ENCODE peak calls at places on chromosomes 1 and 21, in seven cellular contexts. U is activated T-helper 1 cell treated with anti-CD3 and anti-CD28 coated beads, Interleukin-2, amount 50 U/mL, for 16 hours; G is EL; I is stimulated activated naive CD4-positive, alpha-beta T cell; R is myocyte; C is IMR-90; H is AG08396. O is an unnamed sample.

GRCh38 chr1:11804666-11805453 is 904 bp downstream of the MTHFR start:
- DNase-seq in U (no peak), G (peak), I (peak), R (peak), C (peak), H (no peak), O (no peak)

GRCh38 chr1:31944205-31945089 is 6.3 kb upstream of the PTP4A2 start:
- DNase-seq in U (peak), G (peak), I (peak), R (peak), C (peak), H (peak), O (no peak)

GRCh38 chr1:18452550-18452949 is 28.2 kb upstream of the KLHDC7A start:
- DNase-seq in U (no peak), G (no peak), I (peak), R (no peak), C (no peak), H (no peak), O (no peak)

GRCh38 chr1:1422465-1423244 is 1.6 kb upstream of the ANKRD65 start:
- DNase-seq in U (no peak), G (peak), I (no peak), R (no peak), C (peak), H (no peak), O (no peak)

GRCh38 chr21:46058339-46059145 is 39.4 kb upstream of the COL6A2 start:
- DNase-seq in U (no peak), G (no peak), I (no peak), R (no peak), C (no peak), H (no peak), O (no peak)

GRCh38 chr21:42071146-42071737 is at the start of gene UMODL1:
- DNase-seq in U (no peak), G (no peak), I (no peak), R (no peak), C (no peak), H (no peak), O (no peak)

GRCh38 chr1:187433598-187433997 is 604.8 kb downstream of the PLA2G4A start:
- DNase-seq in U (no peak), G (peak), I (no peak), R (no peak), C (peak), H (no peak), O (no peak)

GRCh38 chr21:42097860-42098259 is 26.7 kb downstream of the UMODL1 start:
- DNase-seq in U (no peak), G (peak), I (no peak), R (peak), C (peak), H (peak), O (peak)

GRCh38 chr1:47616036-47616435 is 178.2 kb downstream of the FOXD2 start:
- DNase-seq in U (no peak), G (no peak), I (no peak), R (no peak), C (no peak), H (no peak), O (no peak)

GRCh38 chr1:4084446-4084845 is 184.4 kb upstream of the C1orf174 start:
- DNase-seq in U (no peak), G (no peak), I (no peak), R (no peak), C (no peak), H (no peak), O (no peak)

GRCh38 chr1:109636201-109636952 is 16.7 kb downstream of the AMPD2 start:
- DNase-seq in U (no peak), G (peak), I (no peak), R (no peak), C (peak), H (peak), O (no peak)

GRCh38 chr1:89629146-89629545 is 3.8 kb upstream of the LRRC8C start:
- DNase-seq in U (no peak), G (no peak), I (no peak), R (no peak), C (no peak), H (no peak), O (no peak)

GRCh38 chr1:41535236-41535720 is 50.8 kb upstream of the EDN2 start:
- DNase-seq in U (no peak), G (no peak), I (no peak), R (no peak), C (no peak), H (no peak), O (no peak)

GRCh38 chr1:9761855-9762254 is 61.9 kb downstream of the CLSTN1 start:
- DNase-seq in U (no peak), G (no peak), I (no peak), R (peak), C (no peak), H (no peak), O (no peak)

GRCh38 chr1:172185206-172185605 is 235.3 kb upstream of the C1orf105 start:
- DNase-seq in U (no peak), G (no peak), I (no peak), R (no peak), C (peak), H (no peak), O (no peak)

GRCh38 chr1:74396462-74396861 is 115.9 kb downstream of the LRRC53 start:
- DNase-seq in U (no peak), G (no peak), I (no peak), R (no peak), C (no peak), H (no peak), O (no peak)

GRCh38 chr21:34670220-34670961 is 1.6 kb downstream of the CLIC6 start:
- DNase-seq in U (no peak), G (peak), I (no peak), R (no peak), C (no peak), H (peak), O (no peak)

GRCh38 chr1:32623775-32624174 is 26.6 kb downstream of the ZBTB8OS start:
- DNase-seq in U (no peak), G (no peak), I (no peak), R (no peak), C (no peak), H (no peak), O (no peak)

GRCh38 chr1:46558141-46558963 is 6.9 kb upstream of the KNCN start:
- DNase-seq in U (no peak), G (no peak), I (no peak), R (no peak), C (no peak), H (no peak), O (no peak)

GRCh38 chr1:204483791-204484190 is 10.8 kb downstream of the PIK3C2B start:
- DNase-seq in U (no peak), G (no peak), I (no peak), R (no peak), C (no peak), H (no peak), O (no peak)

GRCh38 chr1:225638853-225639252 is 14.1 kb downstream of the ENAH start:
- DNase-seq in U (no peak), G (no peak), I (no peak), R (no peak), C (no peak), H (no peak), O (no peak)

GRCh38 chr1:226798427-226799411 is 59.6 kb upstream of the ITPKB start:
- DNase-seq in U (peak), G (no peak), I (peak), R (no peak), C (no peak), H (no peak), O (no peak)

GRCh38 chr1:56496861-56497772 is 82.2 kb downstream of the PLPP3 start:
- DNase-seq in U (no peak), G (no peak), I (no peak), R (no peak), C (no peak), H (no peak), O (no peak)

GRCh38 chr21:19218163-19218562 is 814.6 kb upstream of the TMPRSS15 start:
- DNase-seq in U (no peak), G (no peak), I (no peak), R (no peak), C (no peak), H (no peak), O (no peak)

GRCh38 chr1:58975888-58976287 is 192.0 kb upstream of the JUN start:
- DNase-seq in U (no peak), G (no peak), I (no peak), R (no peak), C (peak), H (no peak), O (no peak)

GRCh38 chr1:20100632-20101355 is 18.5 kb downstream of the PLA2G2D start:
- DNase-seq in U (no peak), G (peak), I (no peak), R (peak), C (peak), H (peak), O (no peak)

GRCh38 chr21:35382696-35383095 is 333.6 kb upstream of the RUNX1 start:
- DNase-seq in U (no peak), G (no peak), I (no peak), R (no peak), C (no peak), H (no peak), O (no peak)

GRCh38 chr1:87242445-87243185 is 86.1 kb upstream of the LMO4 start:
- DNase-seq in U (no peak), G (no peak), I (no peak), R (no peak), C (no peak), H (no peak), O (no peak)

GRCh38 chr1:109787845-109788605 is 24.3 kb upstream of the EPS8L3 start:
- DNase-seq in U (no peak), G (no peak), I (no peak), R (no peak), C (no peak), H (no peak), O (no peak)

GRCh38 chr1:219279017-219279770 is 105.5 kb downstream of the LYPLAL1 start:
- DNase-seq in U (no peak), G (peak), I (no peak), R (no peak), C (peak), H (no peak), O (no peak)